ENCODE peak calls at places on chromosomes 16 and 17, in four cellular contexts. Z is GM23248, C is ascending aorta, I is pons. W is an unnamed sample.

GRCh38 chr17:43882761-43883415 is 24.4 kb downstream of the MPP2 start:
- DNase-seq in Z (no peak), C (no peak), I (no peak), W (no peak)

GRCh38 chr17:64497565-64498035 is 746 bp upstream of the POLG2 start:
- DNase-seq in Z (no peak), C (no peak), I (no peak), W (no peak)

GRCh38 chr17:49022391-49022941 is 25.3 kb downstream of the IGF2BP1 start:
- DNase-seq in Z (no peak), C (no peak), I (no peak), W (no peak)

GRCh38 chr16:20987049-20987448 is 86.5 kb downstream of the LYRM1 start:
- DNase-seq in Z (no peak), C (no peak), I (no peak), W (no peak)

GRCh38 chr17:65519471-65519870 is 42.0 kb downstream of the AXIN2 start:
- DNase-seq in Z (no peak), C (no peak), I (no peak), W (no peak)

GRCh38 chr16:68921654-68922053 is 78.3 kb downstream of the TANGO6 start:
- DNase-seq in Z (no peak), C (no peak), I (no peak), W (no peak)

GRCh38 chr17:15157051-15157450 is 108.1 kb downstream of the PMP22 start:
- DNase-seq in Z (peak), C (no peak), I (peak), W (no peak)

GRCh38 chr17:50841949-50842354 is 6.6 kb downstream of the WFIKKN2 start:
- DNase-seq in Z (peak), C (no peak), I (peak), W (peak)

GRCh38 chr16:48133455-48134226 is 22.2 kb downstream of the ABCC12 start:
- DNase-seq in Z (no peak), C (no peak), I (no peak), W (no peak)

GRCh38 chr16:12375341-12375740 is 398.8 kb downstream of the SNX29 start:
- DNase-seq in Z (peak), C (no peak), I (peak), W (no peak)